ENCODE peak calls at places on chromosome 9, in eight cellular contexts. P is psoas muscle; S is NCI-H1436; W is naive thymus-derived CD8-positive, alpha-beta T cell; L is A549; F is NCI-H1417; B is body of pancreas; A is T-helper 2 cell. K is an unnamed sample.

GRCh38 chr9:133116346-133117231 is 4.5 kb downstream of the RALGDS start:
- DNase-seq in P (peak), S (no peak), W (no peak), L (no peak), F (no peak), B (no peak), A (no peak), K (no peak)

GRCh38 chr9:110191616-110192015 is 16.3 kb downstream of the C9orf152 start:
- DNase-seq in P (no peak), S (no peak), W (no peak), L (no peak), F (no peak), B (no peak), A (no peak), K (no peak)

GRCh38 chr9:6549106-6549505 is 96.4 kb downstream of the GLDC start:
- DNase-seq in P (no peak), S (peak), W (no peak), L (no peak), F (peak), B (no peak), A (no peak), K (no peak)

GRCh38 chr9:81293651-81294050 is 395.7 kb downstream of the TLE1 start:
- DNase-seq in P (no peak), S (no peak), W (no peak), L (no peak), F (no peak), B (no peak), A (no peak), K (no peak)

GRCh38 chr9:88196456-88196855 is 58.2 kb upstream of the SPATA31C2 start:
- DNase-seq in P (no peak), S (no peak), W (no peak), L (no peak), F (no peak), B (peak), A (no peak), K (no peak)

GRCh38 chr9:70031141-70031545 is 12.5 kb upstream of the MAMDC2 start:
- DNase-seq in P (no peak), S (no peak), W (no peak), L (no peak), F (no peak), B (no peak), A (no peak), K (no peak)

GRCh38 chr9:137685035-137685885 is 66.5 kb downstream of the EHMT1 start:
- DNase-seq in P (no peak), S (no peak), W (no peak), L (no peak), F (no peak), B (no peak), A (no peak), K (no peak)

GRCh38 chr9:93960221-93960970 is 5.2 kb upstream of the BARX1 start:
- DNase-seq in P (no peak), S (no peak), W (no peak), L (no peak), F (no peak), B (peak), A (no peak), K (no peak)

GRCh38 chr9:127991017-127991756 is 10.4 kb upstream of the EEIG1 start:
- DNase-seq in P (no peak), S (peak), W (no peak), L (peak), F (no peak), B (peak), A (no peak), K (no peak)

GRCh38 chr9:128677787-128678186 is 11.2 kb upstream of the SET start:
- DNase-seq in P (no peak), S (no peak), W (no peak), L (no peak), F (no peak), B (no peak), A (no peak), K (no peak)

GRCh38 chr9:16335788-16336580 is 534.5 kb downstream of the BNC2 start:
- DNase-seq in P (peak), S (no peak), W (no peak), L (peak), F (no peak), B (peak), A (no peak), K (peak)

GRCh38 chr9:2662496-2662895 is 40.9 kb downstream of the VLDLR start:
- DNase-seq in P (no peak), S (no peak), W (no peak), L (peak), F (no peak), B (peak), A (no peak), K (no peak)

GRCh38 chr9:99859395-99859980 is 37.8 kb downstream of the NR4A3 start:
- DNase-seq in P (no peak), S (no peak), W (no peak), L (no peak), F (no peak), B (no peak), A (no peak), K (no peak)

GRCh38 chr9:112312139-112312538 is 21.3 kb downstream of the PTBP3 start:
- DNase-seq in P (no peak), S (no peak), W (no peak), L (no peak), F (no peak), B (no peak), A (no peak), K (no peak)

GRCh38 chr9:19130436-19130835 is 3.1 kb upstream of the PLIN2 start:
- DNase-seq in P (no peak), S (no peak), W (no peak), L (no peak), F (no peak), B (no peak), A (no peak), K (no peak)

GRCh38 chr9:73219985-73220626 is 68.4 kb downstream of the ANXA1 start:
- DNase-seq in P (no peak), S (no peak), W (no peak), L (peak), F (no peak), B (no peak), A (no peak), K (no peak)

GRCh38 chr9:136179101-136179616 is 25.8 kb downstream of the LHX3 start:
- DNase-seq in P (no peak), S (no peak), W (no peak), L (no peak), F (no peak), B (no peak), A (no peak), K (no peak)

GRCh38 chr9:135480071-135480941 is 724 bp downstream of the PPP1R26 start:
- DNase-seq in P (no peak), S (no peak), W (no peak), L (peak), F (peak), B (peak), A (no peak), K (no peak)

GRCh38 chr9:106127771-106128170 is 433.4 kb downstream of the TMEM38B start:
- DNase-seq in P (no peak), S (no peak), W (no peak), L (no peak), F (no peak), B (no peak), A (no peak), K (no peak)

GRCh38 chr9:122040573-122041242 is 52.4 kb downstream of the TTLL11 start:
- DNase-seq in P (no peak), S (no peak), W (no peak), L (no peak), F (no peak), B (no peak), A (no peak), K (no peak)

GRCh38 chr9:7570107-7570720 is 229.4 kb downstream of the DMAC1 start:
- DNase-seq in P (no peak), S (peak), W (peak), L (peak), F (peak), B (peak), A (peak), K (no peak)

GRCh38 chr9:84327184-84327583 is 13.4 kb downstream of the SLC28A3 start:
- DNase-seq in P (no peak), S (no peak), W (no peak), L (no peak), F (no peak), B (no peak), A (no peak), K (no peak)

GRCh38 chr9:92489209-92489608 is 6.9 kb upstream of the ASPN start:
- DNase-seq in P (no peak), S (no peak), W (no peak), L (no peak), F (no peak), B (no peak), A (no peak), K (no peak)

GRCh38 chr9:120078112-120078511 is 501.9 kb downstream of the CDK5RAP2 start:
- DNase-seq in P (no peak), S (no peak), W (no peak), L (no peak), F (no peak), B (no peak), A (no peak), K (no peak)

GRCh38 chr9:684055-684949 is 157.2 kb upstream of the DMRT1 start:
- DNase-seq in P (no peak), S (no peak), W (no peak), L (no peak), F (peak), B (no peak), A (no peak), K (peak)

K was measured in amniotic stem cell.